ENCODE peak calls at places on chromosomes 3 and 15, in nine cellular contexts. N, E, Y, T, V, P, A, R and O are unnamed samples.

GRCh38 chr3:61315874-61316273 is 64.6 kb upstream of the FHIT start:
- DNase-seq in N (no peak), E (peak; percentile 77), Y (no peak), T (no peak), V (peak; percentile 11), P (peak; percentile 2), A (no peak), R (no peak), O (no peak)

GRCh38 chr3:59189561-59190338 is 139.9 kb upstream of the CFAP20DC start:
- DNase-seq in N (no peak), E (no peak), Y (peak; percentile 17), T (peak; percentile 3), V (peak; percentile 59), P (no peak), A (no peak), R (no peak), O (no peak)

GRCh38 chr3:37531071-37531720 is 330.5 kb upstream of the CTDSPL start:
- DNase-seq in N (no peak), E (no peak), Y (no peak), T (no peak), V (no peak), P (no peak), A (no peak), R (no peak), O (no peak)

GRCh38 chr3:152193673-152194267 is 75.0 kb upstream of the MBNL1 start:
- DNase-seq in N (no peak), E (no peak), Y (no peak), T (no peak), V (no peak), P (no peak), A (no peak), R (no peak), O (peak; percentile 48)

GRCh38 chr3:28924744-28925360 is 356.0 kb upstream of the RBMS3 start:
- DNase-seq in N (no peak), E (no peak), Y (peak; percentile 32), T (peak; percentile 15), V (no peak), P (no peak), A (no peak), R (no peak), O (no peak)

GRCh38 chr3:115804722-115805121 is 181.4 kb downstream of the GAP43 start:
- DNase-seq in N (no peak), E (no peak), Y (peak; percentile 66), T (peak; percentile 91), V (no peak), P (peak; percentile 92), A (no peak), R (no peak), O (no peak)

GRCh38 chr15:82095803-82096202 is 50.0 kb upstream of the MEX3B start:
- DNase-seq in N (no peak), E (no peak), Y (no peak), T (no peak), V (no peak), P (no peak), A (no peak), R (no peak), O (no peak)

GRCh38 chr15:47959617-47960398 is 161.0 kb upstream of the SLC24A5 start:
- DNase-seq in N (no peak), E (no peak), Y (no peak), T (no peak), V (no peak), P (no peak), A (no peak), R (no peak), O (no peak)

GRCh38 chr3:98647197-98647596 is 53.8 kb upstream of the CPOX start:
- DNase-seq in N (no peak), E (no peak), Y (no peak), T (no peak), V (no peak), P (no peak), A (no peak), R (no peak), O (no peak)

GRCh38 chr15:92843326-92843725 is 56.8 kb upstream of the CHD2 start:
- DNase-seq in N (no peak), E (no peak), Y (no peak), T (no peak), V (no peak), P (no peak), A (no peak), R (no peak), O (no peak)

GRCh38 chr15:55260562-55261131 is 29.0 kb downstream of the RAB27A start:
- DNase-seq in N (no peak), E (no peak), Y (no peak), T (no peak), V (no peak), P (no peak), A (no peak), R (no peak), O (no peak)
- H3K4me3 ChIP-seq in N (no peak overlapping the region), E (no peak overlapping the region), Y (no peak overlapping the region), T (no peak overlapping the region), V (no peak overlapping the region), P (no peak overlapping the region), A (no peak overlapping the region), R (no peak overlapping the region), O (no peak overlapping the region)

GRCh38 chr15:42921049-42921731 is 612 bp upstream of the TTBK2 start:
- DNase-seq in N (no peak), E (no peak), Y (no peak), T (peak; percentile 25), V (no peak), P (peak; percentile 25), A (no peak), R (peak; percentile 40), O (peak; percentile 30)

GRCh38 chr15:42920281-42921048 is at the start of gene TTBK2:
- DNase-seq in N (peak; percentile 80), E (peak; percentile 99), Y (peak; percentile 97), T (peak; percentile 99), V (peak; percentile 97), P (peak; percentile 99), A (peak; percentile 94), R (peak; percentile 97), O (peak; percentile 97)

GRCh38 chr15:42918047-42918446 is 2.5 kb downstream of the TTBK2 start:
- DNase-seq in N (no peak), E (no peak), Y (no peak), T (no peak), V (no peak), P (no peak), A (no peak), R (no peak), O (no peak)

GRCh38 chr15:42919794-42920280 is 741 bp downstream of the TTBK2 start:
- DNase-seq in N (no peak), E (peak; percentile 53), Y (peak; percentile 17), T (peak; percentile 39), V (peak; percentile 21), P (peak; percentile 42), A (no peak), R (peak; percentile 34), O (peak; percentile 42)

GRCh38 chr15:42919308-42919707 is 1.3 kb downstream of the TTBK2 start:
- DNase-seq in N (no peak), E (no peak), Y (no peak), T (peak; percentile 30), V (no peak), P (peak; percentile 24), A (no peak), R (no peak), O (no peak)
- H3K4me3 ChIP-seq in N (peak overlapping the region; percentile 90), E (peak overlapping the region; percentile 90), Y (peak overlapping the region; percentile 90), T (peak overlapping the region; percentile 81), V (peak overlapping the region; percentile 69), P (peak overlapping the region; percentile 84), A (peak overlapping the region; percentile 88), R (peak overlapping the region; percentile 99), O (peak overlapping the region; percentile 71)

DNA sequence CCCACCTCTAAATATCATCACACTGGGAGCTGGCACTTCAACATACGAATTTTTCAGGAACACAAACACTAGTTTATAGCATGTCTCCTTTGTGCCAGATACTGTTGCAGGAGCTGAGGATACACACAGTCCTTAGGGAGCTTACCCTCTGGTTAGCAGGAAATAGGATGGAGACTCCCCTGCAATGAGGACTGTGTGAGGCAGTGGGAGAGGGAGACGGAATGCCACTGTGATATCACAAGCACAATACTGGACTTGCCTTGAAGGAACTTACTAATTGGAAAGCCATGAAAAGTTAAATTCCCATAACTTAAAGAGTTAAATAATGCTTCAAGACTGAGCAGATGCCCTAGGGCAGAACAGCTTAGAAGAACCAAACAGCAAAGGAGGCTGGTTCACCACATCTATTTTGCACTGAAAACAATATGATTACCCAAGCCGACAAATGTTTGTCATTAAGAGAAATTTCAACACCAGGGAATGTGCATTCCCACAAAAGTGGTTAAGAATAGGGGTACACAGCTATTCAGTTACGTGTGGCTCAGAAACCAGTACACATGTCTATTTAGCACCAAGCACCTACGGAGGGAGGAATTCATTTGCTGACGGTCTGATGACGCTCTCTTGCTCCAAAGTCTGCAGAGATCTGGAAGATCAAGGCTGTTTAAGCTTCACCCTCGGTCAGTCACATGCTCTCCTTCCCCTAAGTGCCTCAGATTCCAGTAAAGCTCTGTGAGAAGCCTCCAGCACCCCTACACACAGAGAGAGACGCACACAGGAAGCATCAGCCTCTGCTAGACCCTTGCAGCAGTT is 5.2 kb downstream of the TBC1D2B start:
- DNase-seq in N (no peak), E (peak; percentile 38), Y (no peak), T (peak; percentile 89), V (no peak), P (peak; percentile 93), A (no peak), R (peak; percentile 64), O (peak; percentile 53)
- H3K4me3 ChIP-seq in N (no peak overlapping the region), E (no peak overlapping the region), Y (no peak overlapping the region), T (peak overlapping the region; percentile 23), V (no peak overlapping the region), P (no peak overlapping the region), A (no peak overlapping the region), R (no peak overlapping the region), O (peak overlapping the region; percentile 8)

GRCh38 chr3:184373422-184373821 is 4.6 kb downstream of the THPO start:
- DNase-seq in N (no peak), E (no peak), Y (no peak), T (peak; percentile 83), V (peak; percentile 37), P (peak; percentile 30), A (no peak), R (peak; percentile 49), O (no peak)
- H3K4me3 ChIP-seq in N (no peak overlapping the region), E (no peak overlapping the region), Y (no peak overlapping the region), T (no peak overlapping the region), V (no peak overlapping the region), P (no peak overlapping the region), A (no peak overlapping the region), R (no peak overlapping the region), O (no peak overlapping the region)